ENCODE peak calls at places on chromosomes 16 and 17, in seven cellular contexts. I is H9, E is trophoblast cell, T is neuronal stem cell, Y is H1, G is mesenchymal stem cell, L is IMR-90. D is an unnamed sample.
A peak's percentile ranks its signal among the peaks of the same experiment; 100 is the strongest.

GRCh38 chr17:6713130-6713917 is at the start of gene SLC13A5:
- DNase-seq in I (peak; percentile 94), E (peak; percentile 6), T (peak; percentile 56), Y (peak; percentile 38), G (peak; percentile 27), L (no peak), D (peak; percentile 89)

GRCh38 chr17:75645889-75646625 is 12.8 kb downstream of the SMIM5 start:
- DNase-seq in I (peak; percentile 60), E (peak; percentile 97), T (no peak), Y (no peak), G (no peak), L (no peak), D (peak; percentile 86)

GRCh38 chr17:41549596-41550039 is 21.5 kb upstream of the KRT19 start:
- DNase-seq in I (no peak), E (no peak), T (no peak), Y (no peak), G (peak; percentile 89), L (peak; percentile 56), D (no peak)

GRCh38 chr16:84672276-84673202 is 24.2 kb downstream of the KLHL36 start:
- DNase-seq in I (peak; percentile 80), E (peak; percentile 94), T (peak; percentile 56), Y (peak; percentile 57), G (peak; percentile 68), L (peak; percentile 68), D (peak; percentile 80)

GRCh38 chr17:38578229-38578628 is 27.5 kb downstream of the SRCIN1 start:
- DNase-seq in I (peak; percentile 95), E (peak; percentile 47), T (no peak), Y (no peak), G (peak; percentile 6), L (no peak), D (peak; percentile 91)

GRCh38 chr17:33292981-33293867 is at the start of gene ASIC2:
- DNase-seq in I (peak; percentile 78), E (peak; percentile 57), T (peak; percentile 65), Y (peak; percentile 10), G (peak; percentile 36), L (peak; percentile 4), D (peak; percentile 75)

GRCh38 chr17:61157246-61157887 is 242.3 kb upstream of the TBX2 start:
- DNase-seq in I (no peak), E (no peak), T (no peak), Y (no peak), G (peak; percentile 75), L (peak; percentile 71), D (no peak)

GRCh38 chr17:69669441-69670178 is 255.1 kb downstream of the MAP2K6 start:
- DNase-seq in I (no peak), E (peak; percentile 35), T (no peak), Y (no peak), G (no peak), L (peak; percentile 65), D (no peak)

GRCh38 chr17:58679263-58680037 is 12.4 kb downstream of the TEX14 start:
- DNase-seq in I (peak; percentile 67), E (peak; percentile 93), T (no peak), Y (no peak), G (peak; percentile 30), L (peak; percentile 52), D (peak; percentile 91)

GRCh38 chr17:83053021-83053778 is 26.2 kb upstream of the METRNL start:
- DNase-seq in I (peak; percentile 49), E (no peak), T (no peak), Y (no peak), G (peak; percentile 14), L (peak; percentile 30), D (no peak)

GRCh38 chr17:83055911-83056582 is 23.4 kb upstream of the METRNL start:
- DNase-seq in I (no peak), E (peak; percentile 11), T (no peak), Y (no peak), G (peak; percentile 85), L (peak; percentile 92), D (no peak)

GRCh38 chr17:83054518-83055125 is 24.8 kb upstream of the METRNL start:
- DNase-seq in I (no peak), E (no peak), T (no peak), Y (no peak), G (no peak), L (no peak), D (no peak)

GRCh38 chr17:83052241-83052564 is 27.2 kb upstream of the METRNL start:
- DNase-seq in I (no peak), E (no peak), T (no peak), Y (no peak), G (no peak), L (no peak), D (no peak)

DNA sequence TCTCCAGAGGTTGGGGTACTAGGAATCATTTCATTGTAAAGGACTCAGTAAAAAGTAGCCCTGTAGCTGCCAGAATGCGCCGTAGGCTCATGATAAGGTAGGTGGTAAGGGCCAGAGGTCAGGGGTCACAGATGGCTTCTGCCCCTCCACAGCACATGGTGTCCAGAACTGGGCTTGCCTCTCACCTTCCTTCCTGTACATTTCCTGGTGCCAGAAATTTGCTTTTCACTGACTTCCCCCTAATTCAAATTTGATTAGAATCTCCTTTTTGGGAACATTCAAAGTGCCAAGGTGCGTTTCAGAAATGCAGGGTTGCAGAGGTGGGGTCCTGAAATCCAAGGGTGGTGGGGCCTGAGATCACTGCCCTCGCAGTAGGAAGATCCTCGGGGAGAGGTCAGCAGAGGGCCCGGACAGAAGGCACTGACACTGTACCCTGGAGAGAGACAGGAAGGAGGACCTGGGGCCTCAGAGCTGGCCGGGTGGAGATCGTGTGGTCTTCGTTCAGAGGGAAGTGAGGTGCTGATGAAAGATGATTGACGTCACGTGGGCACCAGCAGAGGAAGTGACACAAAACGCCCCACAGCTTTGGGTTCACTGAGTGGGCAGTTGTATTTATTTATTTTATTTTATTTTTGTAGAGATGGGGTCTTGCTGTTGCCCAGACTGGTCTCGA is 25.5 kb upstream of the METRNL start:
- DNase-seq in I (no peak), E (peak; percentile 38), T (no peak), Y (no peak), G (no peak), L (no peak), D (no peak)
- H4K8ac ChIP-seq in I (no peak overlapping the region), E (no peak overlapping the region), T (no peak overlapping the region), Y (no peak overlapping the region), G (no peak overlapping the region), L (peak overlapping the region; percentile 31), D (no peak overlapping the region)

GRCh38 chr16:21950782-21951521 is 2.2 kb upstream of the UQCRC2 start:
- DNase-seq in I (no peak), E (peak; percentile 37), T (no peak), Y (no peak), G (peak; percentile 56), L (peak; percentile 37), D (peak; percentile 26)
- H4K8ac ChIP-seq in I (no peak overlapping the region), E (no peak overlapping the region), T (no peak overlapping the region), Y (no peak overlapping the region), G (no peak overlapping the region), L (no peak overlapping the region), D (no peak overlapping the region)

GRCh38 chr16:81562174-81562849 is 117.7 kb downstream of the CMIP start:
- DNase-seq in I (no peak), E (no peak), T (no peak), Y (no peak), G (no peak), L (no peak), D (no peak)
- H4K8ac ChIP-seq in I (no peak overlapping the region), E (no peak overlapping the region), T (no peak overlapping the region), Y (peak overlapping the region; percentile 86), G (no peak overlapping the region), L (no peak overlapping the region), D (no peak overlapping the region)

DNA sequence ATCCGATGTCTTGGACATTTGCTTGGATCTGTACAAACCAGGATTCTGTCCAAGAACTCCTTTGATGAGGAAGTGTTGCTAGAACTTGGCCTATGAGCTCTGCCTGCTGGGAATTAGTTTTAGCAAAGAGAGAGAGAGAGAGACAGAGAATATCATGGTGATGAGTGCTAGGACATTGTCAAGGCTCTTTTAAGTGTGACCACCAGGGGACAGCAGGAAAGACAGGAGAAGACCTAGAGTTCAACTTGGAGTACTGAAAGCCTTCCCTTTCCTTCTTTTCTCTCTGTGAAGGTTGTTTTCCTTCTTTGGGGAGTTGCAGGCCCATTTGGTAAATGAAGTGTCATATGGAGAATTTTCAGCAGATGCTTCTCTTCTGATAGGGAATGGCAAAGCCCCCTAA is 389.2 kb upstream of the HSBP1 start:
- DNase-seq in I (no peak), E (no peak), T (no peak), Y (no peak), G (no peak), L (no peak), D (peak; percentile 34)
- H4K8ac ChIP-seq in I (no peak overlapping the region), E (no peak overlapping the region), T (no peak overlapping the region), Y (no peak overlapping the region), G (no peak overlapping the region), L (no peak overlapping the region), D (no peak overlapping the region)

DNA sequence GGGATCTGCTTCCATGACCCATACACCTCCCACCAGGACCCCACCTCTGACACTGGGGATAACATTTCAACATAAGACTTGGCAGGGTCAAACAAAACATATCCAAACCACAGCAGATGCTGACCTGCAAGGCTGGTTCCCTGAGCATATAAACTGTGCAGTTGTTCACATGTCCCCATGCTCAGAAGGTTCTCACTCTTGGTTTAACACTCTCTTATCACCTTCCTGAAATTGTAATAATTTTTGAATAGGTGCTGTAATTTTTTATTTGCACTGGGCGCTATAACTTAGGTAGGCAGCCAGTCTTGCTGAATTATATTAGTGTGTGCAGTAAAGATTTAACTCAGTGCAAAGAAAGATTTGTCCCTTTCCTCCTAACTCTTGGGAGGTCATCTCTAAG is 824.8 kb upstream of the SOX9 start:
- DNase-seq in I (no peak), E (no peak), T (no peak), Y (no peak), G (no peak), L (no peak), D (no peak)
- H4K8ac ChIP-seq in I (no peak overlapping the region), E (no peak overlapping the region), T (no peak overlapping the region), Y (no peak overlapping the region), G (no peak overlapping the region), L (no peak overlapping the region), D (no peak overlapping the region)

GRCh38 chr16:58629681-58630640 is at the start of gene CNOT1:
- DNase-seq in I (peak; percentile 99), E (peak; percentile 99), T (peak; percentile 99), Y (peak; percentile 95), G (peak; percentile 100), L (peak; percentile 100), D (peak; percentile 100)
- H4K8ac ChIP-seq in I (no peak within 1 kb of the TSS), E (peak within 1 kb of the TSS; percentile 98), T (peak within 1 kb of the TSS; percentile 72), Y (peak within 1 kb of the TSS; percentile 100), G (peak within 1 kb of the TSS; percentile 98), L (peak within 1 kb of the TSS; percentile 99), D (no peak within 1 kb of the TSS)

DNA sequence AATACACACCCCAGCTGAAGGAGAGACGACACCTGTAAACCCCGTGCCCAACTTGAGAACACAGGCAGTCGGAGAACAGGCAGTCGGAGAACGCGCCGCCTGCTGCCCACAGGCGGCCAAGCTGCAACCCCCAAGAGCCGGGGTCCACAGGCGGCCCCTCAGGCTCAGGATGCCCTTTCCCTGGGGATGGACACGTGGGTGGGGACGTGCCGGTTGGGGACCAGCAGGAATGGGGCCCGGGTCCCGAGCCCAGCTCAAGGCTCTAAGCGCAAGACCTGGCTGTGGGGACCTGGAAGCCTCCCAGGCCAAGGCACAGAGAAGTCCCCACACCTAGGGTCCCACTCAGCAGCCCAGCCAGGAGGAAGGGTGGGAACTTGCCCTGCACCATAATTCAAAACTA is 79.5 kb upstream of the GNG13 start:
- DNase-seq in I (no peak), E (no peak), T (no peak), Y (no peak), G (no peak), L (no peak), D (no peak)
- H4K8ac ChIP-seq in I (no peak overlapping the region), E (no peak overlapping the region), T (no peak overlapping the region), Y (no peak overlapping the region), G (no peak overlapping the region), L (no peak overlapping the region), D (no peak overlapping the region)

GRCh38 chr17:79371984-79372383 is 238.9 kb downstream of the RBFOX3 start:
- DNase-seq in I (no peak), E (no peak), T (no peak), Y (no peak), G (no peak), L (no peak), D (no peak)
- H4K8ac ChIP-seq in I (no peak overlapping the region), E (no peak overlapping the region), T (no peak overlapping the region), Y (no peak overlapping the region), G (no peak overlapping the region), L (no peak overlapping the region), D (no peak overlapping the region)